ENCODE peak calls at places on chromosomes 6 and 20, in seven cellular contexts. M, V, Q, H, J, B and I are unnamed samples.

GRCh38 chr6:35602133-35602946 is 86.4 kb downstream of the FKBP5 start:
- DNase-seq in B (peak), V (no peak), M (peak), Q (no peak), J (no peak), H (peak), I (no peak)

GRCh38 chr6:40542175-40542764 is 44.9 kb downstream of the LRFN2 start:
- DNase-seq in J (no peak), B (no peak), H (no peak), M (no peak), Q (no peak), V (no peak), I (no peak)

GRCh38 chr20:21564127-21564773 is 50.4 kb upstream of the NKX2-2 start:
- DNase-seq in J (no peak), H (no peak), M (no peak), V (no peak), B (no peak), Q (no peak), I (no peak)

GRCh38 chr20:22931653-22932052 is 103.5 kb upstream of the SSTR4 start:
- DNase-seq in B (no peak), J (no peak), V (no peak), H (no peak), M (no peak), Q (no peak), I (no peak)

GRCh38 chr6:17987576-17988421 is at the start of gene KIF13A:
- DNase-seq in Q (no peak), M (peak), V (peak), B (peak), J (peak), H (peak), I (no peak)

GRCh38 chr20:32988008-32988407 is 16.2 kb downstream of the SUN5 start:
- DNase-seq in H (no peak), M (peak), Q (no peak), J (no peak), B (no peak), V (no peak), I (no peak)

GRCh38 chr6:157689875-157690274 is 133.2 kb upstream of the SNX9 start:
- DNase-seq in J (no peak), H (no peak), M (no peak), Q (no peak), V (no peak), B (no peak), I (no peak)

GRCh38 chr20:36885355-36885754 is 9.4 kb downstream of the TLDC2 start:
- DNase-seq in Q (no peak), H (peak), M (no peak), V (no peak), B (no peak), J (no peak), I (no peak)

GRCh38 chr6:12051861-12052368 is 39.8 kb downstream of the HIVEP1 start:
- DNase-seq in V (no peak), Q (peak), B (no peak), M (peak), H (no peak), J (peak), I (no peak)

GRCh38 chr6:122696853-122697252 is 82.7 kb upstream of the FABP7 start:
- DNase-seq in M (no peak), H (peak), J (no peak), V (no peak), Q (no peak), B (no peak), I (no peak)

GRCh38 chr20:7272512-7272911 is 505.0 kb downstream of the BMP2 start:
- DNase-seq in H (no peak), B (no peak), M (no peak), V (peak), J (no peak), Q (no peak), I (no peak)

GRCh38 chr6:119161450-119161849 is 83.0 kb upstream of the FAM184A start:
- DNase-seq in M (no peak), V (no peak), B (no peak), Q (no peak), J (no peak), H (no peak), I (no peak)

GRCh38 chr6:47651505-47651944 is 46.9 kb upstream of the ADGRF4 start:
- DNase-seq in H (peak), B (no peak), J (no peak), Q (no peak), V (no peak), M (no peak), I (no peak)

GRCh38 chr20:48760403-48760889 is 67.4 kb downstream of the PREX1 start:
- DNase-seq in V (no peak), B (no peak), H (peak), J (peak), M (peak), Q (peak), I (no peak)

GRCh38 chr6:95577317-95578105 is at the start of gene MANEA:
- DNase-seq in V (peak), J (peak), H (peak), Q (peak), M (peak), B (peak), I (peak)

GRCh38 chr6:144179237-144179636 is 28.9 kb downstream of the STX11 start:
- DNase-seq in B (no peak), H (no peak), M (no peak), V (no peak), Q (no peak), J (no peak), I (no peak)

GRCh38 chr6:71410164-71410566 is 121.6 kb downstream of the OGFRL1 start:
- DNase-seq in H (peak), V (no peak), J (no peak), B (no peak), Q (no peak), M (no peak), I (no peak)

GRCh38 chr20:50580016-50580747 is 70.0 kb downstream of the PTPN1 start:
- DNase-seq in Q (no peak), M (peak), B (peak), J (peak), V (no peak), H (peak), I (no peak)

GRCh38 chr6:69594405-69594804 is 202.4 kb downstream of the LMBRD1 start:
- DNase-seq in V (no peak), J (no peak), B (no peak), Q (no peak), H (no peak), M (no peak), I (no peak)

GRCh38 chr20:61355585-61355984 is 103.5 kb downstream of the CDH4 start:
- DNase-seq in M (no peak), H (no peak), B (no peak), Q (no peak), V (no peak), J (no peak), I (no peak)

GRCh38 chr6:163231356-163232014 is 183.0 kb upstream of the QKI start:
- DNase-seq in Q (no peak), J (no peak), V (no peak), M (no peak), H (no peak), B (no peak), I (no peak)

GRCh38 chr6:29705389-29706231 is 17.6 kb upstream of the HLA-F start:
- DNase-seq in Q (no peak), M (no peak), V (peak), B (peak), H (peak), J (no peak), I (peak)

GRCh38 chr20:57064836-57065235 is 201.6 kb downstream of the BMP7 start:
- DNase-seq in Q (no peak), H (no peak), B (no peak), V (no peak), M (no peak), J (no peak), I (no peak)

GRCh38 chr6:90274481-90275030 is 22.1 kb downstream of the BACH2 start:
- DNase-seq in J (peak), B (no peak), H (no peak), M (no peak), V (no peak), Q (peak), I (no peak)

GRCh38 chr20:53161473-53161872 is 189.3 kb downstream of the TSHZ2 start:
- DNase-seq in H (no peak), M (peak), B (no peak), V (no peak), J (no peak), Q (no peak), I (no peak)

GRCh38 chr6:25354078-25354940 is 75.1 kb downstream of the CARMIL1 start:
- DNase-seq in B (no peak), H (no peak), V (no peak), M (no peak), J (no peak), Q (no peak), I (peak)

GRCh38 chr6:28721372-28721771 is 195.7 kb downstream of the GPX5 start:
- DNase-seq in B (no peak), J (no peak), H (no peak), M (no peak), V (no peak), Q (no peak), I (no peak)

GRCh38 chr6:109626311-109626710 is 64.7 kb downstream of the AK9 start:
- DNase-seq in H (no peak), B (no peak), Q (no peak), V (no peak), M (no peak), J (no peak), I (no peak)

GRCh38 chr6:36858407-36858981 is 16.1 kb downstream of the PPIL1 start:
- DNase-seq in B (peak), H (no peak), Q (no peak), M (no peak), J (no peak), V (no peak), I (peak)

GRCh38 chr6:39593644-39594043 is 131.6 kb downstream of the KIF6 start:
- DNase-seq in V (no peak), H (no peak), M (no peak), J (no peak), B (no peak), Q (no peak), I (no peak)

GRCh38 chr20:24761220-24762065 is 187.6 kb upstream of the CST7 start:
- DNase-seq in H (no peak), B (no peak), M (no peak), J (no peak), Q (no peak), V (no peak), I (no peak)

GRCh38 chr20:50735813-50736212 is 4.4 kb downstream of the PARD6B start:
- DNase-seq in Q (no peak), V (no peak), H (peak), M (no peak), B (no peak), J (no peak), I (no peak)

GRCh38 chr6:47153066-47153755 is 111.1 kb upstream of the ADGRF1 start:
- DNase-seq in J (no peak), H (peak), M (peak), Q (no peak), V (no peak), B (no peak), I (no peak)

GRCh38 chr6:5036309-5036708 is 32.5 kb upstream of the RPP40 start:
- DNase-seq in B (no peak), H (peak), M (peak), J (no peak), Q (no peak), V (peak), I (no peak)

GRCh38 chr6:43444036-43444435 is 11.3 kb downstream of the DLK2 start:
- DNase-seq in B (no peak), H (no peak), J (no peak), Q (no peak), M (no peak), V (no peak), I (no peak)

GRCh38 chr20:2139250-2139649 is 37.6 kb downstream of the STK35 start:
- DNase-seq in J (no peak), H (no peak), V (no peak), M (no peak), Q (no peak), B (no peak), I (no peak)

GRCh38 chr20:50913976-50914375 is 17.3 kb downstream of the ADNP start:
- DNase-seq in B (no peak), J (no peak), H (peak), V (no peak), Q (no peak), M (peak), I (peak)

GRCh38 chr20:58722379-58722778 is 29.8 kb downstream of the NPEPL1 start:
- DNase-seq in H (no peak), Q (no peak), J (no peak), V (no peak), B (no peak), M (no peak), I (no peak)

GRCh38 chr6:30685157-30685976 is 1.1 kb downstream of the PPP1R18 start:
- DNase-seq in B (no peak), H (peak), M (peak), J (peak), V (no peak), Q (no peak), I (no peak)

GRCh38 chr6:13561624-13562267 is 12.7 kb upstream of the SIRT5 start:
- DNase-seq in J (no peak), H (no peak), M (peak), V (no peak), B (no peak), Q (no peak), I (no peak)